ENCODE peak calls at places on chromosome 22, in nine cellular contexts. R, C, W, M, B, X, K, P and V are unnamed samples.
A peak's percentile ranks its signal among the peaks of the same experiment; 100 is the strongest.

GRCh38 chr22:37334461-37334858 is 52.2 kb downstream of the CYTH4 start:
- DNase-seq in W (no peak), R (no peak), X (no peak), P (no peak), C (no peak), M (no peak), B (peak; percentile 39), K (no peak), V (no peak)

GRCh38 chr22:19823191-19823590 is 31.5 kb downstream of the GNB1L start:
- DNase-seq in M (no peak), B (no peak), K (no peak), R (no peak), P (no peak), X (no peak), C (no peak), W (no peak), V (peak; percentile 55)

GRCh38 chr22:20602589-20603164 is 95.3 kb downstream of the MED15 start:
- DNase-seq in M (no peak), W (no peak), B (no peak), R (no peak), C (no peak), X (no peak), K (no peak), P (no peak), V (no peak)

GRCh38 chr22:42408276-42408675 is 23.9 kb downstream of the NFAM1 start:
- DNase-seq in M (no peak), R (no peak), K (no peak), B (no peak), X (no peak), P (no peak), C (no peak), W (no peak), V (no peak)

GRCh38 chr22:49825944-49826602 is 1.6 kb downstream of the BRD1 start:
- DNase-seq in X (no peak), W (no peak), M (no peak), C (peak; percentile 40), K (peak; percentile 60), R (no peak), P (no peak), B (peak; percentile 27), V (no peak)

GRCh38 chr22:20021196-20022181 is 579 bp downstream of the TANGO2 start:
- DNase-seq in K (no peak), P (peak; percentile 9), M (no peak), R (no peak), B (peak; percentile 45), C (peak; percentile 21), W (no peak), X (no peak), V (peak; percentile 86)

GRCh38 chr22:27629908-27630733 is 171.4 kb downstream of the MN1 start:
- DNase-seq in R (no peak), B (no peak), P (no peak), C (no peak), M (no peak), W (no peak), X (no peak), K (no peak), V (no peak)

GRCh38 chr22:49737101-49737551 is 90.5 kb downstream of the BRD1 start:
- DNase-seq in K (no peak), M (no peak), P (no peak), X (no peak), C (no peak), B (no peak), R (no peak), W (no peak), V (no peak)

GRCh38 chr22:42889290-42889689 is 32.2 kb upstream of the ARFGAP3 start:
- DNase-seq in R (no peak), K (no peak), M (no peak), B (no peak), C (no peak), W (no peak), X (no peak), P (peak; percentile 73), V (no peak)

GRCh38 chr22:20009582-20010306 is 6.9 kb downstream of the ARVCF start:
- DNase-seq in K (no peak), C (no peak), X (no peak), R (no peak), P (no peak), M (no peak), B (no peak), W (no peak), V (no peak)

GRCh38 chr22:46609724-46610161 is 10.4 kb upstream of the GRAMD4 start:
- DNase-seq in P (no peak), R (no peak), B (no peak), X (no peak), K (no peak), M (no peak), W (no peak), C (no peak), V (no peak)

GRCh38 chr22:49076300-49077035 is 751.2 kb downstream of the BRD1 start:
- DNase-seq in M (no peak), P (no peak), X (no peak), B (no peak), R (no peak), W (no peak), K (no peak), C (no peak), V (peak; percentile 49)

GRCh38 chr22:30253205-30253852 is 6.8 kb upstream of the LIF start:
- DNase-seq in W (no peak), K (no peak), P (no peak), X (no peak), R (no peak), M (no peak), B (no peak), C (no peak), V (no peak)

GRCh38 chr22:42863349-42863911 is 6.4 kb upstream of the ARFGAP3 start:
- DNase-seq in W (no peak), K (peak; percentile 53), X (peak; percentile 65), B (no peak), C (peak; percentile 92), M (peak; percentile 79), R (peak; percentile 76), P (peak; percentile 16), V (no peak)

GRCh38 chr22:22933807-22934542 is 46.4 kb downstream of the IGLL5 start:
- DNase-seq in P (no peak), M (no peak), K (no peak), R (no peak), B (no peak), W (no peak), C (no peak), X (no peak), V (no peak)

GRCh38 chr22:45090364-45090960 is 73.3 kb upstream of the NUP50 start:
- DNase-seq in R (peak; percentile 20), K (no peak), W (no peak), X (no peak), M (no peak), C (peak; percentile 28), B (no peak), P (no peak), V (no peak)

GRCh38 chr22:25736378-25737011 is 5.5 kb upstream of the MYO18B start:
- DNase-seq in W (no peak), R (no peak), X (no peak), M (no peak), P (no peak), B (no peak), C (no peak), K (peak; percentile 36), V (no peak)

GRCh38 chr22:37752189-37753061 is 55.3 kb upstream of the GCAT start:
- DNase-seq in P (no peak), C (peak; percentile 90), X (peak; percentile 47), K (no peak), W (no peak), R (peak; percentile 85), M (peak; percentile 97), B (no peak), V (peak; percentile 94)

GRCh38 chr22:33579448-33580093 is 340.7 kb downstream of the LARGE1 start:
- DNase-seq in M (no peak), K (no peak), B (peak; percentile 69), W (peak; percentile 47), P (peak; percentile 12), X (no peak), C (peak; percentile 7), R (peak; percentile 55), V (peak; percentile 78)

GRCh38 chr22:36839356-36840073 is 21.3 kb upstream of the NCF4 start:
- DNase-seq in K (no peak), M (no peak), W (no peak), P (no peak), C (peak; percentile 28), X (no peak), R (no peak), B (no peak), V (peak; percentile 3)

GRCh38 chr22:21568207-21569075 is 927 bp downstream of the UBE2L3 start:
- DNase-seq in C (peak; percentile 52), R (peak; percentile 18), W (no peak), B (peak; percentile 41), M (no peak), P (no peak), X (no peak), K (no peak), V (no peak)

GRCh38 chr22:19175602-19176174 is 2.8 kb downstream of the SLC25A1 start:
- DNase-seq in C (no peak), X (no peak), K (no peak), P (no peak), B (no peak), W (no peak), M (no peak), R (no peak), V (no peak)

GRCh38 chr22:39405346-39406085 is 5.9 kb downstream of the TAB1 start:
- DNase-seq in X (no peak), P (no peak), R (no peak), B (peak; percentile 28), W (no peak), C (peak; percentile 82), K (peak; percentile 10), M (no peak), V (no peak)

GRCh38 chr22:31086703-31087330 is 5.7 kb downstream of the SMTN start:
- DNase-seq in C (no peak), B (no peak), X (no peak), K (no peak), M (no peak), P (no peak), R (no peak), W (no peak), V (no peak)

GRCh38 chr22:44085743-44086741 is 61.9 kb downstream of the PARVB start:
- DNase-seq in C (peak; percentile 60), R (peak; percentile 71), X (no peak), K (no peak), W (no peak), M (no peak), B (peak; percentile 41), P (peak; percentile 63), V (peak; percentile 85)

GRCh38 chr22:27139935-27140493 is 482.6 kb downstream of the MIAT start:
- DNase-seq in M (peak; percentile 89), W (no peak), B (no peak), R (peak; percentile 73), P (no peak), C (peak; percentile 86), K (no peak), X (no peak), V (no peak)

GRCh38 chr22:46906326-46907045 is 144.0 kb downstream of the TBC1D22A start:
- DNase-seq in X (no peak), C (no peak), M (no peak), B (no peak), K (no peak), R (no peak), W (no peak), P (no peak), V (no peak)